ENCODE peak calls at places on chromosomes 13 and 19, in nine cellular contexts. G is GM23338, Q is neural progenitor cell, B is hepatocyte, A is HCT116, E is OCI-LY7, R is PC-3, K is MM.1S, U is SK-N-SH. N is an unnamed sample. For H3K4me1, the result is how much of the 10 kb centered on the place peaks cover.

GRCh38 chr19:41263042-41263849 is 926 bp upstream of the HNRNPUL1 start:
- DNase-seq in G (peak), Q (peak), B (peak), A (no peak), E (peak), R (peak), K (peak), U (peak), N (peak)

GRCh38 chr13:105735269-105735668 is 800.2 kb downstream of the EFNB2 start:
- DNase-seq in G (no peak), Q (no peak), B (peak), A (no peak), E (no peak), R (no peak), K (peak), U (no peak), N (no peak)

GRCh38 chr19:12939292-12939606 is 840 bp downstream of the CALR start:
- DNase-seq in G (no peak), Q (peak), B (no peak), A (no peak), E (peak), R (peak), K (peak), U (no peak), N (peak)

GRCh38 chr13:52711277-52711676 is 28.3 kb downstream of the CNMD start:
- DNase-seq in G (peak), Q (peak), B (no peak), A (no peak), E (no peak), R (no peak), K (no peak), U (peak), N (no peak)

GRCh38 chr19:28234637-28235036 is 978.3 kb downstream of the UQCRFS1 start:
- DNase-seq in G (peak), Q (no peak), B (peak), A (no peak), E (no peak), R (no peak), K (no peak), U (no peak), N (peak)

GRCh38 chr13:63435668-63436275 is 2020.1 kb upstream of the PCDH20 start:
- DNase-seq in G (no peak), Q (no peak), B (peak), A (peak), E (no peak), R (peak), K (no peak), U (no peak), N (peak)

GRCh38 chr13:21556051-21556450 is 47.9 kb downstream of the MICU2 start:
- DNase-seq in G (no peak), Q (no peak), B (no peak), A (no peak), E (no peak), R (no peak), K (no peak), U (no peak), N (peak)

GRCh38 chr19:58577581-58578429 is 4.7 kb upstream of the MZF1 start:
- DNase-seq in G (no peak), Q (no peak), B (no peak), A (no peak), E (no peak), R (no peak), K (no peak), U (no peak), N (no peak)

GRCh38 chr19:5578094-5578846 is 10.5 kb upstream of the TINCR start:
- DNase-seq in G (peak), Q (peak), B (peak), A (no peak), E (peak), R (peak), K (peak), U (peak), N (peak)

GRCh38 chr19:4009990-4010807 is 2.7 kb downstream of the PIAS4 start:
- DNase-seq in G (no peak), Q (no peak), B (peak), A (no peak), E (no peak), R (no peak), K (no peak), U (peak), N (peak)

GRCh38 chr19:50326101-50326664 is 3.0 kb downstream of the KCNC3 start:
- DNase-seq in G (peak), Q (no peak), B (no peak), A (no peak), E (no peak), R (no peak), K (no peak), U (no peak), N (no peak)

GRCh38 chr13:24052547-24052981 is 108.0 kb upstream of the SPATA13 start:
- DNase-seq in G (no peak), Q (no peak), B (no peak), A (no peak), E (no peak), R (no peak), K (no peak), U (peak), N (peak)

GRCh38 chr13:47798906-47799305 is 202.2 kb downstream of the SUCLA2 start:
- DNase-seq in G (peak), Q (no peak), B (no peak), A (no peak), E (no peak), R (peak), K (no peak), U (no peak), N (peak)

GRCh38 chr19:9430444-9430843 is 4.9 kb downstream of the ZNF266 start:
- DNase-seq in G (no peak), Q (no peak), B (no peak), A (no peak), E (no peak), R (no peak), K (no peak), U (no peak), N (no peak)

GRCh38 chr13:45142440-45143345 is 22.4 kb downstream of the GTF2F2 start:
- DNase-seq in G (no peak), Q (peak), B (peak), A (peak), E (no peak), R (peak), K (no peak), U (no peak), N (peak)

GRCh38 chr19:460877-461609 is at the start of gene SHC2:
- DNase-seq in G (peak), Q (peak), B (peak), A (no peak), E (no peak), R (no peak), K (no peak), U (peak), N (no peak)

GRCh38 chr13:110089815-110090214 is 217.1 kb downstream of the COL4A1 start:
- DNase-seq in G (peak), Q (no peak), B (no peak), A (no peak), E (no peak), R (no peak), K (no peak), U (no peak), N (peak)

GRCh38 chr13:85528578-85529215 is 270.5 kb downstream of the SLITRK6 start:
- DNase-seq in G (no peak), Q (no peak), B (no peak), A (no peak), E (no peak), R (peak), K (no peak), U (no peak), N (peak)

GRCh38 chr13:40060318-40061007 is 405.0 kb downstream of the COG6 start:
- DNase-seq in G (no peak), Q (no peak), B (no peak), A (no peak), E (peak), R (peak), K (no peak), U (no peak), N (peak)

GRCh38 chr19:16886305-16886880 is 2.4 kb upstream of the F2RL3 start:
- DNase-seq in G (no peak), Q (no peak), B (peak), A (no peak), E (no peak), R (peak), K (no peak), U (no peak), N (peak)

GRCh38 chr19:46015080-46015960 is 7.5 kb downstream of the PGLYRP1 start:
- DNase-seq in G (peak), Q (peak), B (peak), A (no peak), E (peak), R (no peak), K (no peak), U (peak), N (peak)

GRCh38 chr13:41127746-41128145 is 4.9 kb downstream of the KBTBD6 start:
- DNase-seq in G (no peak), Q (no peak), B (no peak), A (no peak), E (no peak), R (no peak), K (no peak), U (no peak), N (no peak)

GRCh38 chr13:30346159-30346788 is 38.9 kb upstream of the KATNAL1 start:
- DNase-seq in G (no peak), Q (no peak), B (no peak), A (no peak), E (no peak), R (no peak), K (peak), U (no peak), N (no peak)

GRCh38 chr13:23666576-23666975 is 96.4 kb downstream of the TNFRSF19 start:
- DNase-seq in G (no peak), Q (no peak), B (no peak), A (no peak), E (no peak), R (no peak), K (no peak), U (no peak), N (no peak)

GRCh38 chr13:107937841-107938240 is 277.5 kb downstream of the LIG4 start:
- DNase-seq in G (no peak), Q (no peak), B (no peak), A (no peak), E (no peak), R (peak), K (no peak), U (no peak), N (peak)
- H3K4me1 ChIP-seq in G (under half), Q (under half), B (under half), A (under half), E (under half), R (under half), K (under half), U (under half), N (under half)

GRCh38 chr19:6743071-6743470 is 3.6 kb downstream of the TRIP10 start:
- DNase-seq in G (no peak), Q (peak), B (no peak), A (no peak), E (no peak), R (no peak), K (no peak), U (no peak), N (no peak)

GRCh38 chr19:6743714-6744380 is 4.4 kb downstream of the TRIP10 start:
- DNase-seq in G (no peak), Q (peak), B (no peak), A (no peak), E (no peak), R (peak), K (no peak), U (no peak), N (no peak)

GRCh38 chr19:6740589-6741348 is 1.3 kb downstream of the TRIP10 start:
- DNase-seq in G (peak), Q (peak), B (peak), A (no peak), E (peak), R (peak), K (no peak), U (peak), N (peak)

GRCh38 chr19:6745965-6746364 is 6.5 kb downstream of the TRIP10 start:
- DNase-seq in G (no peak), Q (no peak), B (no peak), A (no peak), E (no peak), R (no peak), K (no peak), U (no peak), N (no peak)

DNA sequence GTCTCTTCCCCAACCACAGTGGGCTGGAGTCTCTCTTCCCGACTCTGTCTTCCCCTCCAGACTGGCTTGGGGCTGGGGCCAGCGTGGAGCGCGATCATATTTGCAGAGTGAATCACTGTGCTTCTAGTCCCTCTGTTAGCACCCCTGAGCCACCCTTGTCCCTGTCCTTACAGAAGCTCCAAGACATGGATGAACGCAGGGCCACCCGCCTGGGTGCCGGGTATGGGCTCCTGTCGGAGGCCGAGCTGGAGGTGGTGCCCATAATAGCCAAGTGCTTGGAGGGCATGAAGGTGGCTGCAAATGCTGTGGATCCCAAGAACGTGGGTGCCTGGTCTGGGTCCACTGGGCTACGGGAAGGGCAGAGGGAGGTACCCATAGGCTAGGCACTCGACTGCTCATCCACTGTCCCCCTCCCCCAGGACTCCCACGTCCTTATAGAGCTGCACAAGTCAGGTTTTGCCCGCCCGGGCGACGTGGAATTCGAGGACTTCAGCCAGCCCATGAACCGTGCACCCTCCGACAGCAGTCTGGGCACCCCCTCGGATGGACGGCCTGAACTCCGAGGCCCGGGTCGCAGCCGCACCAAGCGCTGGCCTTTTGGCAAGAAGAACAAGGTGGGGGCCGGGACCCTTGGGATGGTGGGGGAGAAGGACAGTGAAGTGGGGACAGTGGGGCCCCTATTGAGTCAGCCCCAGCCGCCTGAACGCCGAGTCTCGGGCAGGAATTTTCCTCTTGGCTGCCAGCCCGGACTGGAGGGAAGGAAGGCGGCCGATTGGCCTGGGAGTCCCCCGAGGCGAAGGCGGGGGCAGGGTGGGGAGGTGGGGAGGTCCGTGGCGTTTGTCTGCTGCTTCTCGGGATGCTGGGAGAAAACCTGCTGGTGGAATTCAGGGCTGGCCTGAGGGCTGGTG is 5.2 kb downstream of the TRIP10 start:
- DNase-seq in G (no peak), Q (peak), B (peak), A (no peak), E (no peak), R (peak), K (no peak), U (no peak), N (peak)
- TF ChIP-seq EZH2phosphoT487 in G (no peak), Q (no peak), B (no peak), A (no peak), E (no peak), R (no peak), K (no peak), U (no peak), N (no peak)

GRCh38 chr19:2329162-2329505 is 650 bp downstream of the SPPL2B start:
- DNase-seq in G (no peak), Q (no peak), B (no peak), A (no peak), E (no peak), R (no peak), K (no peak), U (peak), N (peak)
- H3K4me1 ChIP-seq in G (under half), Q (under half), B (under half), A (under half), E (half or more), R (under half), K (under half), U (under half), N (under half)

GRCh38 chr13:67935655-67936054 is 705.5 kb upstream of the PCDH9 start:
- DNase-seq in G (no peak), Q (no peak), B (no peak), A (no peak), E (no peak), R (no peak), K (no peak), U (no peak), N (no peak)

GRCh38 chr13:67934615-67935330 is 704.6 kb upstream of the PCDH9 start:
- DNase-seq in G (no peak), Q (no peak), B (no peak), A (no peak), E (no peak), R (no peak), K (no peak), U (no peak), N (no peak)

GRCh38 chr13:67932991-67933390 is 702.9 kb upstream of the PCDH9 start:
- DNase-seq in G (no peak), Q (no peak), B (no peak), A (no peak), E (no peak), R (peak), K (no peak), U (no peak), N (no peak)
- TF ChIP-seq EZH2phosphoT487 in G (no peak), Q (no peak), B (no peak), A (no peak), E (no peak), R (no peak), K (no peak), U (no peak), N (no peak)

GRCh38 chr13:90027409-90027808 is 1320.1 kb upstream of the MIR17HG start:
- DNase-seq in G (no peak), Q (no peak), B (no peak), A (no peak), E (no peak), R (no peak), K (no peak), U (no peak), N (no peak)
- H3K4me1 ChIP-seq in G (under half), Q (under half), B (under half), A (under half), E (under half), R (under half), K (under half), U (under half), N (under half)